ENCODE peak calls at places on chromosomes 13 and 19, in four cellular contexts. G is body of pancreas, C is breast epithelium, P is fibroblast of lung. Y is an unnamed sample. For H3K4me1, the result is how much of the 10 kb centered on the place peaks cover.

GRCh38 chr13:19818223-19818842 is 35.6 kb upstream of the PSPC1 start:
- DNase-seq in C (peak), P (no peak), G (peak), Y (peak)

GRCh38 chr13:42333613-42334328 is 61.8 kb downstream of the AKAP11 start:
- DNase-seq in C (no peak), P (peak), G (no peak), Y (peak)

GRCh38 chr19:47699360-47699917 is 13.8 kb upstream of the EHD2 start:
- DNase-seq in G (peak), P (no peak), C (peak), Y (no peak)

GRCh38 chr13:23963947-23964346 is 66.6 kb upstream of the C1QTNF9B start:
- DNase-seq in G (no peak), C (no peak), P (peak), Y (no peak)

GRCh38 chr13:102309110-102309509 is 92.7 kb downstream of the FGF14 start:
- DNase-seq in C (no peak), P (no peak), G (no peak), Y (no peak)

GRCh38 chr13:39527961-39528720 is 74.9 kb downstream of the LHFPL6 start:
- DNase-seq in P (peak), C (no peak), G (no peak), Y (no peak)

GRCh38 chr19:55644842-55645511 is 1.5 kb downstream of the ZNF581 start:
- DNase-seq in P (no peak), G (no peak), C (no peak), Y (no peak)

GRCh38 chr19:48806818-48807589 is 3.8 kb downstream of the BCAT2 start:
- DNase-seq in P (peak), C (no peak), G (peak), Y (no peak)

GRCh38 chr13:95536629-95537241 is 15.8 kb upstream of the CLDN10 start:
- DNase-seq in C (no peak), P (peak), G (peak), Y (no peak)

GRCh38 chr13:44739539-44739938 is 163.4 kb upstream of the TSC22D1 start:
- DNase-seq in C (no peak), G (no peak), P (peak), Y (no peak)

GRCh38 chr19:4861147-4861546 is 6.3 kb downstream of the PLIN3 start:
- DNase-seq in G (peak), P (no peak), C (peak), Y (no peak)

GRCh38 chr13:94444826-94445225 is 34.7 kb downstream of the DCT start:
- DNase-seq in P (no peak), G (no peak), C (no peak), Y (no peak)

GRCh38 chr13:36345438-36346221 is 564 bp downstream of the SPART start:
- DNase-seq in C (no peak), P (peak), G (peak), Y (peak)

GRCh38 chr19:1122972-1123363 is 19.2 kb downstream of the GPX4 start:
- DNase-seq in G (no peak), C (no peak), P (peak), Y (no peak)

DNA sequence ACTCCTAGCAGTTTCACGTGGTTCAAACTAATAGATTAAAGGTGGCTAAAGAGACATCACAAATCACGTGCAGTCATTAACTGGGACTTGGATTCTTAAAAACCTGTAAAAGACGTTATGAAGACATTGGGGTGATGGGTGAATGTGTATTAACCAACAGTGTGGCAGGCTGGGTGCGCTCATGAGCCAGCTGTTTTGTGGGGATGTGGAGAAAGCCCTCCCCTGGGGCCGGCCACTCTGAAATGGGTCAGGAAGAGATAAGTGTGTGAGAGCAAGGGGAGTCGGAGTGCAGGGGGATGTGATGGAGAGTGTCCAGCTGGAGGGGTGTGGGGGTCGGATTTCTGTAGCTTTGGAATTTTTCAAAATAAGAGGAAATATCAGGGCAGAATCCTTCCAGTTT is 10.4 kb downstream of the UPF1 start:
- DNase-seq in G (no peak), C (no peak), P (no peak), Y (no peak)
- H3K4me1 ChIP-seq in G (half or more), C (under half), P (under half), Y (half or more)

GRCh38 chr19:3162418-3163229 is 15.9 kb upstream of the S1PR4 start:
- DNase-seq in C (no peak), P (no peak), G (no peak), Y (no peak)

GRCh38 chr19:3163230-3163886 is 15.2 kb upstream of the S1PR4 start:
- DNase-seq in P (peak), G (peak), C (peak), Y (peak)

GRCh38 chr19:3161453-3161852 is 17.1 kb upstream of the S1PR4 start:
- DNase-seq in C (no peak), G (no peak), P (peak), Y (no peak)

GRCh38 chr19:3160219-3160618 is 18.4 kb upstream of the S1PR4 start:
- DNase-seq in C (no peak), G (no peak), P (no peak), Y (no peak)

GRCh38 chr19:3163943-3164342 is 14.6 kb upstream of the S1PR4 start:
- DNase-seq in P (no peak), G (no peak), C (no peak), Y (no peak)
- H3K4me3 ChIP-seq in P (no peak), G (no peak), C (no peak), Y (no peak)

GRCh38 chr13:48653074-48654054 is at the start of gene CYSLTR2:
- DNase-seq in P (peak), G (no peak), C (no peak), Y (peak)

GRCh38 chr13:48656621-48657020 is 2.9 kb downstream of the CYSLTR2 start:
- DNase-seq in C (no peak), P (no peak), G (no peak), Y (no peak)

GRCh38 chr13:48655291-48655690 is 1.6 kb downstream of the CYSLTR2 start:
- DNase-seq in G (no peak), C (no peak), P (no peak), Y (no peak)

GRCh38 chr13:48654511-48654910 is 782 bp downstream of the CYSLTR2 start:
- DNase-seq in C (no peak), G (no peak), P (no peak), Y (no peak)
- H3K27ac ChIP-seq in C (no peak), G (no peak), P (no peak), Y (peak)

GRCh38 chr13:99869830-99870229 is 101.7 kb downstream of the ZIC5 start:
- DNase-seq in P (no peak), G (no peak), C (no peak), Y (no peak)

GRCh38 chr13:99866781-99867180 is 104.8 kb downstream of the ZIC5 start:
- DNase-seq in C (no peak), P (no peak), G (no peak), Y (no peak)

GRCh38 chr13:99868767-99869166 is 102.8 kb downstream of the ZIC5 start:
- DNase-seq in P (no peak), C (no peak), G (no peak), Y (no peak)

GRCh38 chr13:99865420-99865930 is 106.1 kb downstream of the ZIC5 start:
- DNase-seq in P (no peak), G (no peak), C (no peak), Y (no peak)

GRCh38 chr13:99867535-99868271 is 103.9 kb downstream of the ZIC5 start:
- DNase-seq in G (no peak), C (no peak), P (no peak), Y (no peak)
- H3K4me1 ChIP-seq in G (under half), C (under half), P (under half), Y (under half)

GRCh38 chr19:50719119-50719435 is 525 bp downstream of the SHANK1 start:
- DNase-seq in G (no peak), C (no peak), P (no peak), Y (no peak)
- H3K4me3 ChIP-seq in G (no peak), C (peak), P (peak), Y (no peak)

Y was measured in naive thymus-derived CD4-positive, alpha-beta T cell.